ENCODE peak calls at places on chromosomes 11 and 22, in ten cellular contexts. J is adrenal gland; Z is neural crest cell; X is ELF-1; K is GM12865; F is frontal cortex; P is activated CD4-positive, alpha-beta T cell treated with anti-CD3 and anti-CD28 coated beads, Interleukin-2, amount 10 ng/mL, durations not matched to agents 24 days and 14 days; V is CD4-positive, alpha-beta T cell; I is CD8-positive, alpha-beta memory T cell; E is memory B cell. O is an unnamed sample.

GRCh38 chr11:120384476-120384875 is 48.3 kb downstream of the ARHGEF12 start:
- DNase-seq in J (no peak), Z (no peak), X (peak), K (no peak), F (no peak), P (no peak), V (no peak), I (no peak), E (no peak), O (no peak)

GRCh38 chr22:21568207-21569075 is 927 bp downstream of the UBE2L3 start:
- DNase-seq in J (peak), Z (peak), X (peak), K (peak), F (no peak), P (peak), V (peak), I (no peak), E (no peak), O (peak)

GRCh38 chr11:121071456-121072236 is 29.4 kb upstream of the TECTA start:
- DNase-seq in J (no peak), Z (peak), X (peak), K (no peak), F (no peak), P (no peak), V (no peak), I (no peak), E (no peak), O (peak)

GRCh38 chr11:36018967-36019596 is 75.2 kb downstream of the LDLRAD3 start:
- DNase-seq in J (no peak), Z (no peak), X (no peak), K (no peak), F (no peak), P (no peak), V (no peak), I (no peak), E (no peak), O (no peak)

GRCh38 chr11:15920856-15921629 is 435.3 kb downstream of the SOX6 start:
- DNase-seq in J (no peak), Z (no peak), X (peak), K (no peak), F (no peak), P (no peak), V (no peak), I (no peak), E (no peak), O (peak)

GRCh38 chr11:2767071-2767470 is 67.3 kb upstream of the KCNQ1OT1 start:
- DNase-seq in J (no peak), Z (no peak), X (no peak), K (no peak), F (no peak), P (no peak), V (no peak), I (no peak), E (no peak), O (no peak)

GRCh38 chr11:69386594-69387408 is 92.8 kb downstream of the MYEOV start:
- DNase-seq in J (no peak), Z (no peak), X (no peak), K (no peak), F (no peak), P (no peak), V (no peak), I (no peak), E (no peak), O (no peak)

GRCh38 chr22:33597274-33597985 is 322.8 kb downstream of the LARGE1 start:
- DNase-seq in J (peak), Z (no peak), X (no peak), K (no peak), F (no peak), P (no peak), V (no peak), I (no peak), E (no peak), O (peak)

GRCh38 chr11:107496011-107496410 is 38.4 kb upstream of the CWF19L2 start:
- DNase-seq in J (peak), Z (no peak), X (no peak), K (no peak), F (no peak), P (no peak), V (no peak), I (no peak), E (no peak), O (no peak)

GRCh38 chr11:7664867-7665266 is 8.4 kb downstream of the CYB5R2 start:
- DNase-seq in J (no peak), Z (no peak), X (no peak), K (no peak), F (no peak), P (peak), V (no peak), I (no peak), E (no peak), O (no peak)

GRCh38 chr22:25334091-25334490 is 114.7 kb downstream of the CRYBB2 start:
- DNase-seq in J (peak), Z (peak), X (peak), K (peak), F (no peak), P (peak), V (no peak), I (peak), E (peak), O (peak)

GRCh38 chr11:13440100-13440855 is 22.7 kb downstream of the BTBD10 start:
- DNase-seq in J (peak), Z (no peak), X (no peak), K (no peak), F (no peak), P (no peak), V (no peak), I (no peak), E (no peak), O (no peak)

GRCh38 chr11:29282088-29282487 is 734.7 kb downstream of the KCNA4 start:
- DNase-seq in J (peak), Z (no peak), X (no peak), K (peak), F (no peak), P (no peak), V (no peak), I (no peak), E (no peak), O (no peak)